ENCODE peak calls at places on chromosomes 7 and 10, in five cellular contexts. A is chondrocyte, X is HFF-Myc, M is RKO, H is cardiac fibroblast. N is an unnamed sample.

GRCh38 chr10:94205370-94205930 is 157.3 kb downstream of the NOC3L start:
- DNase-seq in M (no peak), X (no peak), A (no peak), H (no peak), N (no peak)

GRCh38 chr7:3244241-3244814 is 56.7 kb upstream of the SDK1 start:
- DNase-seq in A (no peak), X (peak; percentile 85), M (peak; percentile 1), H (peak; percentile 65), N (peak; percentile 26)

GRCh38 chr7:116393654-116394053 is 105.9 kb upstream of the CAV2 start:
- DNase-seq in M (no peak), H (peak; percentile 59), A (no peak), X (no peak), N (no peak)

GRCh38 chr7:148153611-148154010 is 437.0 kb upstream of the C7orf33 start:
- DNase-seq in H (no peak), X (no peak), A (no peak), M (no peak), N (no peak)

GRCh38 chr7:18770154-18770807 is 274.7 kb downstream of the HDAC9 start:
- DNase-seq in A (no peak), M (no peak), X (no peak), H (peak; percentile 89), N (peak; percentile 47)

GRCh38 chr7:39084344-39084743 is 106.6 kb downstream of the POU6F2 start:
- DNase-seq in M (no peak), A (no peak), X (no peak), H (no peak), N (no peak)

GRCh38 chr7:157980774-157981173 is 606.8 kb downstream of the PTPRN2 start:
- DNase-seq in X (no peak), M (no peak), H (no peak), A (peak; percentile 83), N (no peak)

GRCh38 chr7:50652400-50653115 is 87.4 kb upstream of the DDC start:
- DNase-seq in X (no peak), H (no peak), M (no peak), A (no peak), N (peak; percentile 40)